ENCODE peak calls at places on chromosomes 1 and 21, in six cellular contexts. W, V, A, N, L and K are unnamed samples.

GRCh38 chr21:45291613-45292398 is 4.1 kb upstream of the POFUT2 start:
- DNase-seq in W (peak), V (peak), A (no peak), N (no peak), L (no peak), K (no peak)

GRCh38 chr21:36847189-36847588 is 119.3 kb downstream of the HLCS start:
- DNase-seq in W (no peak), V (no peak), A (peak), N (peak), L (no peak), K (no peak)

GRCh38 chr1:115654663-115655306 is 13.0 kb downstream of the VANGL1 start:
- DNase-seq in W (peak), V (no peak), A (peak), N (peak), L (no peak), K (no peak)

GRCh38 chr1:39034114-39034654 is 8.0 kb downstream of the NDUFS5 start:
- DNase-seq in W (no peak), V (no peak), A (no peak), N (no peak), L (no peak), K (no peak)

GRCh38 chr1:38507563-38507962 is 352.0 kb downstream of the RRAGC start:
- DNase-seq in W (no peak), V (no peak), A (no peak), N (no peak), L (no peak), K (no peak)

GRCh38 chr1:219317762-219318353 is 144.2 kb downstream of the LYPLAL1 start:
- DNase-seq in W (peak), V (no peak), A (peak), N (peak), L (no peak), K (no peak)

GRCh38 chr1:86156571-86157455 is at the start of gene COL24A1:
- DNase-seq in W (peak), V (peak), A (peak), N (peak), L (no peak), K (peak)

GRCh38 chr21:21101911-21102310 is 103.7 kb downstream of the NCAM2 start:
- DNase-seq in W (peak), V (peak), A (peak), N (peak), L (no peak), K (no peak)

GRCh38 chr1:31785020-31785946 is 21.1 kb upstream of the ADGRB2 start:
- DNase-seq in W (peak), V (peak), A (no peak), N (no peak), L (no peak), K (peak)

GRCh38 chr1:201022824-201023516 is 544 bp downstream of the KIF21B start:
- DNase-seq in W (no peak), V (no peak), A (no peak), N (no peak), L (no peak), K (peak)

GRCh38 chr21:29077651-29078090 is 4.2 kb upstream of the CCT8 start:
- DNase-seq in W (no peak), V (no peak), A (peak), N (peak), L (no peak), K (no peak)

GRCh38 chr1:228272831-228273571 is 65.2 kb downstream of the OBSCN start:
- DNase-seq in W (peak), V (no peak), A (no peak), N (no peak), L (peak), K (no peak)

GRCh38 chr21:31866077-31866511 is 6.7 kb upstream of the HUNK start:
- DNase-seq in W (peak), V (peak), A (peak), N (peak), L (peak), K (peak)

GRCh38 chr1:39450956-39451601 is 40.4 kb upstream of the BMP8A start:
- DNase-seq in W (no peak), V (no peak), A (peak), N (peak), L (no peak), K (no peak)

GRCh38 chr1:82538876-82539275 is 738.1 kb downstream of the ADGRL2 start:
- DNase-seq in W (no peak), V (no peak), A (peak), N (peak), L (no peak), K (no peak)

GRCh38 chr1:215749423-215749822 is 182.3 kb downstream of the KCTD3 start:
- DNase-seq in W (no peak), V (no peak), A (peak), N (peak), L (no peak), K (no peak)

GRCh38 chr1:55321947-55322346 is 106.8 kb upstream of the USP24 start:
- DNase-seq in W (no peak), V (no peak), A (peak), N (no peak), L (no peak), K (no peak)

GRCh38 chr1:30765610-30766434 is 8.2 kb upstream of the LAPTM5 start:
- DNase-seq in W (no peak), V (no peak), A (no peak), N (no peak), L (no peak), K (no peak)

GRCh38 chr1:36352141-36352909 is 28.9 kb upstream of the EVA1B start:
- DNase-seq in W (no peak), V (no peak), A (peak), N (peak), L (no peak), K (no peak)

GRCh38 chr1:2516946-2517345 is 9.4 kb downstream of the PANK4 start:
- DNase-seq in W (no peak), V (no peak), A (no peak), N (no peak), L (no peak), K (no peak)

GRCh38 chr1:6495540-6496359 is 4.3 kb upstream of the PLEKHG5 start:
- DNase-seq in W (peak), V (no peak), A (no peak), N (no peak), L (no peak), K (no peak)

GRCh38 chr1:248622491-248623106 is 12.3 kb downstream of the OR2T11 start:
- DNase-seq in W (no peak), V (no peak), A (no peak), N (peak), L (no peak), K (no peak)

GRCh38 chr1:95660736-95661135 is 426.7 kb downstream of the RWDD3 start:
- DNase-seq in W (no peak), V (no peak), A (no peak), N (no peak), L (no peak), K (no peak)

GRCh38 chr1:248858096-248858890 is 592 bp downstream of the ZNF692 start:
- DNase-seq in W (peak), V (peak), A (peak), N (peak), L (no peak), K (peak)

GRCh38 chr1:157994081-157994581 is 686 bp downstream of the KIRREL1 start:
- DNase-seq in W (no peak), V (no peak), A (no peak), N (no peak), L (no peak), K (no peak)

GRCh38 chr1:231612393-231613089 is 14.0 kb upstream of the DISC1 start:
- DNase-seq in W (no peak), V (no peak), A (no peak), N (no peak), L (no peak), K (no peak)

GRCh38 chr1:208149776-208150514 is 94.2 kb downstream of the PLXNA2 start:
- DNase-seq in W (no peak), V (no peak), A (peak), N (no peak), L (no peak), K (peak)

GRCh38 chr21:38796426-38796825 is 9.3 kb upstream of the ETS2 start:
- DNase-seq in W (no peak), V (no peak), A (peak), N (peak), L (no peak), K (no peak)

GRCh38 chr1:191695865-191696264 is 462.4 kb upstream of the RGS18 start:
- DNase-seq in W (no peak), V (no peak), A (peak), N (peak), L (no peak), K (no peak)

GRCh38 chr1:181087400-181087901 is 1.0 kb upstream of the IER5 start:
- DNase-seq in W (no peak), V (no peak), A (no peak), N (no peak), L (no peak), K (no peak)

GRCh38 chr1:22889213-22889827 is 83.3 kb downstream of the LACTBL1 start:
- DNase-seq in W (no peak), V (peak), A (peak), N (peak), L (no peak), K (no peak)

GRCh38 chr1:198669023-198669698 is 30.3 kb downstream of the PTPRC start:
- DNase-seq in W (no peak), V (no peak), A (peak), N (peak), L (no peak), K (no peak)

GRCh38 chr1:177354247-177354646 is 183.5 kb downstream of the BRINP2 start:
- DNase-seq in W (no peak), V (no peak), A (no peak), N (no peak), L (no peak), K (no peak)

GRCh38 chr1:235919127-235919796 is 52.6 kb upstream of the LYST start:
- DNase-seq in W (no peak), V (no peak), A (peak), N (no peak), L (no peak), K (no peak)

GRCh38 chr21:42833859-42834729 is 45.2 kb downstream of the WDR4 start:
- DNase-seq in W (no peak), V (no peak), A (no peak), N (no peak), L (no peak), K (no peak)

GRCh38 chr21:42835611-42836401 is 43.5 kb downstream of the WDR4 start:
- DNase-seq in W (no peak), V (no peak), A (no peak), N (no peak), L (no peak), K (no peak)

GRCh38 chr21:42835211-42835610 is 44.1 kb downstream of the WDR4 start:
- DNase-seq in W (no peak), V (no peak), A (no peak), N (no peak), L (no peak), K (no peak)

GRCh38 chr21:42834730-42835191 is 44.6 kb downstream of the WDR4 start:
- DNase-seq in W (no peak), V (no peak), A (no peak), N (no peak), L (no peak), K (no peak)

DNA sequence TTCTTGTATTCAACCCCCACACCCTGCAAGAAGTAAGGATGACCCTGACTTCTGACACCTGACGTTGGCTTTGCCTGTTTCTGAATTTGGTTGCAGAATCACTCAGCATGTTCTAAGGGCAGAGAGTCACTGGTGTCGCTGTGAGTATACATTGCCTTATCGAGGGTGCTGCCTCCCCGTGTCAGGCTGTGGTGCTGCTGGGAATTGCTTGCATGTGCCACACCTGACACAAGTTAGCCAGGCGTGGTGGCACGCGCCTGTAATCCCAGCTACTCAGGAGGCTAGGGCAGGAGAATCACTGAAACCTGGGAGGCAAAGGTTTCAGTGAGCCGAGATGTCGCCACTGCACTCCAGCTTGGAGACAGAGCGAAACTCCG is 45.9 kb downstream of the WDR4 start:
- DNase-seq in W (peak), V (peak), A (no peak), N (no peak), L (no peak), K (no peak)
- TF ChIP-seq CTCF in W (peak), V (peak), A (peak), N (no peak), L (no peak), K (no peak)

DNA sequence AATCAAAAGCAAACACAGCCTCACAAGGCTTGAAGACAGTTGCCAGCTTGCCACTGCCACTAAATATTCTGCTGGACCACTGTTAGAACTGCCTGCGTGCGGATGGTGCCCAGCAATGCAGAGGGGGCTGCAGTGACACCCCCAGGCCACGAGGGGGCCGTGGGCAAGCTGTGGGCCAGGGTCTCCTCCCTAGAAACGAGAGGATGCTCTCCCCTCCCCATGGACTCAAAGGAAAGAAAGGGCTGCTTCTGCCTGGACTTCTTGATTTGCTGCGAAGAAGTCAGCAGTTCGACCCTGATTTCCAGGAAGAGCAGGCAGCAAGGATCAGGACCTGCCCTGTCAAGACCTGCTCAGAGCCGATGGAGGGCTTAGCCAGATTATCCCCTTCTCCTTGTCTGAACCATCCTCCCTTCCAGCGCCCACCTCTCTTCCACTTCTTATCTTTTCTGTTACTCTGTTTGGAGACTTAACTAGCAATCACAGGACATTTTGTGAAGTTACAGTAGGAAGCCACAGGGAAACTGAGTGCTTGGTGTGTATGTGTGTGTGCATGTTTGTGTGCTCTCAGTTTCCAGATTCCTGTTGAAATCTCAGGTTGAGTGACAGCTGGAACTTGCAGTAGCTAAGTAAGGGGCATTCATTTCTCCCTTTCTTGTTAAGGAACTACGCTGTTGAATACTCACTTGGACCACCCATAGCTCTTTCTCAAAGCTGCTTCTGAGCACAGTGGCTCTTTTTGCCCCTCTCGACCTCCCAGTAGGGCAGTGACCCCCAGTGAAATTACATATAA is 2.7 kb downstream of the MAN1C1 start:
- DNase-seq in W (peak), V (peak), A (no peak), N (peak), L (no peak), K (peak)
- TF ChIP-seq CTCF in W (peak), V (peak), A (peak), N (peak), L (no peak), K (peak)

DNA sequence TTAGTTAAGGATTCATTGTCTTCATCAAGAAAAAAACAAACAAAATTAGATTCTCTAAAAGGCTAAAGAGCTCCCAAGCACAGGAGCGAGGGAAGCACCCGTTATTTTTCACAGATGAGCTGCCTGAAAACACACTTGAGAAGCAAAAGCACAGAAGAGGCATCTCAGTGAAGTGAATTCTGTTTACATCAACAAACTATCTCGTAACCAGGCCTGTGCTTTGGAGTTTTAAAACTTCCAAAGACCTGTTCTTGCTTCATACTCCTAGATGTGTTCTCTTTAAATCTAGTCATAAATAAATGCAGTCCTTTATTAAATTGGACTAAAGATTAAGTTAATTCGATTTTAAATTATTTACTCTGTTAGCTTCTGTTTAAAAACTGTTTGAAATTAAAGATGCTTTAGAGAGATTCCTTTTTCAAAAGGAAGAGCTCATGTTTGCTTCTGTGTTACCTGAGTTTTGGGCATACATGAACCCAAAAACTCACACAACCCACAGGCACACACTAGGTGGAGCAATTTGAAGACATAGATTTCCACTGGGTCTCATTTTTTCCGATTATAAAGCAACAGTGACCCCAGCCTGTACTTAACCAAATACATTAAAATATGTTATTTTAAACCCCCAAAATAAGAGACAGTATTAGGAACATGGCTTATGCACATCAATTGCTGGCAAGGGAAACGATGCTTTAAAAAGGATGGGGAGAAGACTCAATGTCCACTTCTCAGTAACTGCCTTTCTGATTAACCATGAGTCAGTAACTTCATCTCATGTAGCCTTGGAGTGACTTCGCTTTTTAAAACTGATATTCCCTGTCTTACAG is 648.2 kb downstream of the SMYD3 start:
- DNase-seq in W (no peak), V (no peak), A (no peak), N (peak), L (no peak), K (no peak)
- TF ChIP-seq CTCF in W (peak), V (peak), A (peak), N (peak), L (no peak), K (no peak)

GRCh38 chr21:34794686-34795085 is 125.9 kb downstream of the CLIC6 start:
- DNase-seq in W (no peak), V (no peak), A (no peak), N (no peak), L (no peak), K (no peak)

GRCh38 chr21:34796518-34797201 is 127.9 kb downstream of the CLIC6 start:
- DNase-seq in W (no peak), V (no peak), A (no peak), N (no peak), L (no peak), K (no peak)

GRCh38 chr21:34797202-34797527 is 128.4 kb downstream of the CLIC6 start:
- DNase-seq in W (no peak), V (no peak), A (no peak), N (no peak), L (no peak), K (no peak)

GRCh38 chr21:34793471-34793870 is 124.7 kb downstream of the CLIC6 start:
- DNase-seq in W (no peak), V (no peak), A (no peak), N (no peak), L (no peak), K (no peak)

GRCh38 chr21:34795152-34796141 is 126.7 kb downstream of the CLIC6 start:
- DNase-seq in W (no peak), V (no peak), A (peak), N (peak), L (no peak), K (no peak)
- TF ChIP-seq CTCF in W (no peak), V (no peak), A (peak), N (peak), L (no peak), K (no peak)